ENCODE peak calls at places on chromosomes 7 and 10, in seven cellular contexts. F is RWPE2, S is spleen, L is HCT116, M is aorta, O is trophoblast cell, A is GM23248. P is an unnamed sample.

GRCh38 chr7:151104411-151105235 is 18.3 kb downstream of the AGAP3 start:
- DNase-seq in S (no peak), O (no peak), M (no peak), A (peak; percentile 35), L (no peak), F (no peak), P (no peak)

GRCh38 chr10:16594106-16594505 is 72.4 kb upstream of the C1QL3 start:
- DNase-seq in S (no peak), F (no peak), O (no peak), M (no peak), L (no peak), A (no peak), P (no peak)

GRCh38 chr10:56823849-56824248 is 462.8 kb upstream of the ZWINT start:
- DNase-seq in O (no peak), S (no peak), F (no peak), L (no peak), A (peak; percentile 2), M (no peak), P (no peak)

GRCh38 chr10:113932854-113933253 is 78.4 kb downstream of the NHLRC2 start:
- DNase-seq in M (no peak), S (no peak), A (no peak), F (no peak), O (no peak), L (no peak), P (no peak)

GRCh38 chr10:91162495-91163268 is 57.8 kb upstream of the PCGF5 start:
- DNase-seq in A (peak; percentile 84), O (no peak), F (no peak), M (peak; percentile 87), S (peak; percentile 95), L (no peak), P (peak; percentile 90)

GRCh38 chr10:34180749-34181148 is 634.3 kb downstream of the PARD3 start:
- DNase-seq in M (no peak), F (no peak), L (no peak), A (no peak), O (no peak), S (no peak), P (no peak)

GRCh38 chr7:87056346-87056745 is 3.1 kb downstream of the ELAPOR2 start:
- DNase-seq in L (no peak), M (no peak), O (no peak), S (no peak), F (no peak), A (peak; percentile 2), P (no peak)

GRCh38 chr10:102523250-102524029 is 19.7 kb downstream of the SUFU start:
- DNase-seq in L (no peak), F (no peak), O (no peak), S (peak; percentile 27), A (peak; percentile 76), M (peak; percentile 66), P (no peak)

GRCh38 chr10:98039690-98040381 is 9.4 kb upstream of the CRTAC1 start:
- DNase-seq in A (no peak), M (no peak), F (no peak), S (no peak), L (no peak), O (no peak), P (no peak)

GRCh38 chr7:92589056-92589455 is 1.1 kb downstream of the FAM133B start:
- DNase-seq in O (no peak), F (no peak), A (peak; percentile 21), M (no peak), L (no peak), S (no peak), P (no peak)

GRCh38 chr10:31644931-31645633 is 283.5 kb downstream of the ARHGAP12 start:
- DNase-seq in F (no peak), S (no peak), L (no peak), O (no peak), A (peak; percentile 81), M (no peak), P (no peak)

GRCh38 chr7:16431646-16432424 is 10.5 kb upstream of the CRPPA start:
- DNase-seq in L (peak; percentile 54), S (no peak), F (no peak), M (no peak), A (peak; percentile 43), O (peak; percentile 9), P (no peak)

GRCh38 chr10:75456122-75456521 is 24.7 kb downstream of the LRMDA start:
- DNase-seq in F (no peak), S (no peak), M (no peak), O (no peak), A (no peak), L (no peak), P (no peak)

GRCh38 chr10:6058677-6059475 is 3.3 kb downstream of the IL2RA start:
- DNase-seq in F (no peak), L (no peak), S (no peak), M (no peak), O (no peak), A (no peak), P (no peak)

GRCh38 chr10:131050162-131050766 is 261.3 kb downstream of the TCERG1L start:
- DNase-seq in M (no peak), O (no peak), A (no peak), S (peak; percentile 23), L (no peak), F (no peak), P (no peak)

GRCh38 chr7:133571066-133571465 is 318.2 kb downstream of the EXOC4 start:
- DNase-seq in O (no peak), A (peak; percentile 57), S (no peak), M (no peak), L (no peak), F (no peak), P (no peak)

GRCh38 chr7:92987095-92987494 is 130.7 kb downstream of the SAMD9 start:
- DNase-seq in F (no peak), A (peak; percentile 52), O (no peak), L (no peak), M (no peak), S (no peak), P (no peak)

GRCh38 chr10:80154978-80155695 is 22.6 kb downstream of the PLAC9 start:
- DNase-seq in M (peak; percentile 67), S (no peak), L (no peak), O (peak; percentile 79), F (no peak), A (peak; percentile 95), P (no peak)

GRCh38 chr10:73183882-73184281 is 16.0 kb downstream of the FAM149B1 start:
- DNase-seq in A (peak; percentile 87), F (no peak), L (no peak), S (no peak), O (no peak), M (no peak), P (peak; percentile 59)

GRCh38 chr7:135362871-135363270 is 129.2 kb downstream of the STRA8 start:
- DNase-seq in M (no peak), F (no peak), L (no peak), O (no peak), A (no peak), S (no peak), P (no peak)

GRCh38 chr7:129494041-129494440 is 8.3 kb upstream of the SMKR1 start:
- DNase-seq in O (peak; percentile 52), F (no peak), M (no peak), A (peak; percentile 93), L (no peak), S (no peak), P (no peak)

GRCh38 chr7:158743219-158743618 is 38.6 kb upstream of the NCAPG2 start:
- DNase-seq in A (no peak), O (no peak), S (no peak), F (no peak), M (no peak), L (no peak), P (no peak)

GRCh38 chr10:125734148-125734547 is 14.6 kb downstream of the EDRF1 start:
- DNase-seq in M (no peak), F (no peak), O (no peak), S (no peak), L (no peak), A (no peak), P (no peak)

GRCh38 chr10:113087082-113088029 is 137.3 kb downstream of the TCF7L2 start:
- DNase-seq in O (peak; percentile 94), M (peak; percentile 82), A (peak; percentile 100), F (peak; percentile 85), L (peak; percentile 100), S (no peak), P (peak; percentile 70)

GRCh38 chr7:142696456-142697179 is 52.7 kb upstream of the PRSS1 start:
- DNase-seq in O (no peak), S (no peak), A (no peak), F (no peak), M (no peak), L (no peak), P (no peak)

GRCh38 chr7:142698429-142698828 is 50.8 kb upstream of the PRSS1 start:
- DNase-seq in M (no peak), A (no peak), O (no peak), S (no peak), L (no peak), F (no peak), P (no peak)

GRCh38 chr7:142693911-142694310 is 55.4 kb upstream of the PRSS1 start:
- DNase-seq in L (no peak), M (no peak), A (no peak), S (no peak), F (no peak), O (no peak), P (no peak)

GRCh38 chr7:142697270-142697669 is 52.0 kb upstream of the PRSS1 start:
- DNase-seq in L (no peak), A (no peak), F (no peak), O (no peak), M (no peak), S (no peak), P (no peak)
- H3K27me3 ChIP-seq in L (peaks cover 4% of the 10 kb centered on the region), A (peaks cover 10% of the 10 kb centered on the region), F (peaks cover 3% of the 10 kb centered on the region), O (no peaks in the 10 kb centered on the region), M (no peaks in the 10 kb centered on the region), S (no peaks in the 10 kb centered on the region), P (no peaks in the 10 kb centered on the region)

GRCh38 chr10:118951218-118951617 is 78.3 kb upstream of the NANOS1 start:
- DNase-seq in F (no peak), O (no peak), A (no peak), L (no peak), M (no peak), S (no peak), P (no peak)
- H3K4me3 ChIP-seq in F (no peak overlapping the region), O (no peak overlapping the region), A (no peak overlapping the region), L (no peak overlapping the region), M (no peak overlapping the region), S (no peak overlapping the region), P (no peak overlapping the region)

DNA sequence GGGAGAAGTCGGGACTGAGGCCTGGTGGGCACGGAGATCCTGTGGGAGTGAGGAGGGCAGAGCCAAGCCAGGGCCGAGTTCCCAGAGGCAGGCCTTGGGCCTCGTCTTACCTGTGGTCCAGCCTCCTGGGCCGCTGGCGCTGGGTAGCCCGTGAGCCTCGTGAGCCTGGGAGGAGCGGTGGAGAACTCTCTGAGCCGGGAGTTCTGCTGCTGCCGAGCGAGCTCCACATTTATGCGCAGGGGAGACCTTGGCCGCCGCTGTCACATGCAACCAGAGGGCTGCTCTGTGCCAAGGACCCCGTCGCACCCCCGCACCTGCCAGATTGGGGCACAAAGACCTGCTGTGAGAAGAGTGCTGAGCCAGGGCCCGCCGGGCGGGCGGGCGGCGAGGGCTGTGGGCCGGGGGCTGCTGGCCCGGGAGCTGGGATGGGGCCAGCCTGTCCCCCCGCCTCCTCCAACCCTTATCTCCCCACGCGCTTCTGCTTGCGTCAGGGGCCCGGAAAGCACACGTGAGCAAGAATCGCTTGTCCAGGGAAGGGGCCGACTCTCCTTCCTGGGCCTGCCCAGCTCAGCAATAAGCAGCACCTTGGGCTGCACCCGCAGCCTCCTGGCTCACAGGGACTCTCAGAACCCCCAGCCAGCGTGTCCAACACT is 10.2 kb downstream of the VENTX start:
- DNase-seq in F (no peak), A (no peak), S (no peak), M (no peak), L (no peak), O (no peak), P (peak; percentile 90)
- H3K4me1 ChIP-seq in F (no peaks in the 10 kb centered on the region), A (no peaks in the 10 kb centered on the region), S (no peaks in the 10 kb centered on the region), M (no peaks in the 10 kb centered on the region), L (no peaks in the 10 kb centered on the region), O (peaks cover 3% of the 10 kb centered on the region), P (peaks cover 40% of the 10 kb centered on the region)

GRCh38 chr7:139481364-139481763 is 2.1 kb downstream of the KLRG2 start:
- DNase-seq in L (no peak), O (no peak), A (no peak), M (no peak), F (no peak), S (no peak), P (no peak)
- H3K27me3 ChIP-seq in L (no peaks in the 10 kb centered on the region), O (peaks cover 14% of the 10 kb centered on the region), A (peaks cover 44% of the 10 kb centered on the region), M (no peaks in the 10 kb centered on the region), F (no peaks in the 10 kb centered on the region), S (peaks cover 4% of the 10 kb centered on the region), P (peaks cover 30% of the 10 kb centered on the region)

P was measured in adrenal gland.